ENCODE peak calls at places on chromosomes 13 and 19, in five cellular contexts. N, F, A, R and V are unnamed samples.

GRCh38 chr13:32031815-32032345 is 306 bp downstream of the FRY start:
- DNase-seq in N (no peak), R (no peak), F (no peak), A (no peak), V (no peak)

GRCh38 chr13:72886272-72887062 is 104.5 kb downstream of the PIBF1 start:
- DNase-seq in A (no peak), N (no peak), F (no peak), R (no peak), V (no peak)

GRCh38 chr13:94020833-94021232 is 458.6 kb downstream of the DCT start:
- DNase-seq in N (no peak), F (no peak), R (no peak), A (no peak), V (no peak)

GRCh38 chr19:13095934-13096890 is 6.4 kb downstream of the LYL1 start:
- DNase-seq in F (no peak), N (peak; percentile 65), R (no peak), A (no peak), V (no peak)

GRCh38 chr13:64041296-64041695 is 2625.6 kb upstream of the PCDH20 start:
- DNase-seq in A (no peak), R (no peak), N (no peak), F (no peak), V (no peak)

GRCh38 chr13:77318741-77319140 is 8.2 kb downstream of the MYCBP2 start:
- DNase-seq in R (no peak), N (no peak), F (no peak), A (no peak), V (no peak)

GRCh38 chr13:110280231-110280813 is 26.6 kb downstream of the COL4A1 start:
- DNase-seq in F (no peak), A (no peak), N (no peak), R (no peak), V (no peak)

GRCh38 chr19:2532252-2533071 is 56.5 kb downstream of the GADD45B start:
- DNase-seq in R (no peak), N (peak; percentile 58), F (no peak), A (no peak), V (no peak)